ENCODE peak calls at places on chromosome 2, in nine cellular contexts. One of them, this sample, is unnamed. For H3K36me3, the result is how much of the 10 kb centered on the place peaks cover.

GRCh38 chr2:139142252-139142651 is 362.1 kb upstream of the NXPH2 start:
- DNase-seq in right atrium auricular region: no peak
- DNase-seq in K562: peak
- DNase-seq in IMR-90: peak
- DNase-seq in cardiac muscle cell: peak
- DNase-seq in ovary: no peak
- DNase-seq in breast epithelium: no peak
- DNase-seq in GM23338: peak
- DNase-seq in tibial artery: no peak
- DNase-seq in this sample: no peak

GRCh38 chr2:222582931-222583330 is 73.0 kb downstream of the FARSB start:
- DNase-seq in right atrium auricular region: no peak
- DNase-seq in K562: no peak
- DNase-seq in IMR-90: no peak
- DNase-seq in cardiac muscle cell: no peak
- DNase-seq in ovary: no peak
- DNase-seq in breast epithelium: no peak
- DNase-seq in GM23338: peak
- DNase-seq in tibial artery: no peak
- DNase-seq in this sample: no peak

GRCh38 chr2:198219292-198219691 is 414.9 kb downstream of the PLCL1 start:
- DNase-seq in right atrium auricular region: no peak
- DNase-seq in K562: no peak
- DNase-seq in IMR-90: no peak
- DNase-seq in cardiac muscle cell: no peak
- DNase-seq in ovary: no peak
- DNase-seq in breast epithelium: no peak
- DNase-seq in GM23338: no peak
- DNase-seq in tibial artery: no peak
- DNase-seq in this sample: no peak

GRCh38 chr2:219645631-219646527 is 18.4 kb downstream of the SLC4A3 start:
- DNase-seq in right atrium auricular region: no peak
- DNase-seq in K562: no peak
- DNase-seq in IMR-90: peak
- DNase-seq in cardiac muscle cell: no peak
- DNase-seq in ovary: peak
- DNase-seq in breast epithelium: no peak
- DNase-seq in GM23338: peak
- DNase-seq in tibial artery: no peak
- DNase-seq in this sample: no peak

GRCh38 chr2:152221870-152222269 is 46.3 kb upstream of the STAM2 start:
- DNase-seq in right atrium auricular region: no peak
- DNase-seq in K562: no peak
- DNase-seq in IMR-90: peak
- DNase-seq in cardiac muscle cell: no peak
- DNase-seq in ovary: no peak
- DNase-seq in breast epithelium: no peak
- DNase-seq in GM23338: no peak
- DNase-seq in tibial artery: no peak
- DNase-seq in this sample: no peak

GRCh38 chr2:127645395-127646291 is at the start of gene GPR17:
- DNase-seq in right atrium auricular region: no peak
- DNase-seq in K562: no peak
- DNase-seq in IMR-90: no peak
- DNase-seq in cardiac muscle cell: no peak
- DNase-seq in ovary: no peak
- DNase-seq in breast epithelium: no peak
- DNase-seq in GM23338: no peak
- DNase-seq in tibial artery: no peak
- DNase-seq in this sample: peak

GRCh38 chr2:10226032-10226724 is 76.5 kb upstream of the HPCAL1 start:
- DNase-seq in right atrium auricular region: no peak
- DNase-seq in K562: no peak
- DNase-seq in IMR-90: no peak
- DNase-seq in cardiac muscle cell: no peak
- DNase-seq in ovary: peak
- DNase-seq in breast epithelium: no peak
- DNase-seq in GM23338: no peak
- DNase-seq in tibial artery: peak
- DNase-seq in this sample: no peak

GRCh38 chr2:69709290-69709689 is 32.6 kb upstream of the ANXA4 start:
- DNase-seq in right atrium auricular region: no peak
- DNase-seq in K562: no peak
- DNase-seq in IMR-90: no peak
- DNase-seq in cardiac muscle cell: no peak
- DNase-seq in ovary: no peak
- DNase-seq in breast epithelium: peak
- DNase-seq in GM23338: no peak
- DNase-seq in tibial artery: no peak
- DNase-seq in this sample: no peak

GRCh38 chr2:27860111-27860510 is 30.1 kb downstream of the RBKS start:
- DNase-seq in right atrium auricular region: no peak
- DNase-seq in K562: no peak
- DNase-seq in IMR-90: peak
- DNase-seq in cardiac muscle cell: no peak
- DNase-seq in ovary: no peak
- DNase-seq in breast epithelium: no peak
- DNase-seq in GM23338: no peak
- DNase-seq in tibial artery: no peak
- DNase-seq in this sample: no peak

GRCh38 chr2:108534577-108535379 is 508 bp downstream of the LIMS1 start:
- DNase-seq in right atrium auricular region: no peak
- DNase-seq in K562: no peak
- DNase-seq in IMR-90: no peak
- DNase-seq in cardiac muscle cell: peak
- DNase-seq in ovary: no peak
- DNase-seq in breast epithelium: peak
- DNase-seq in GM23338: peak
- DNase-seq in tibial artery: peak
- DNase-seq in this sample: no peak

GRCh38 chr2:108531674-108532055 is 2.6 kb upstream of the LIMS1 start:
- DNase-seq in right atrium auricular region: no peak
- DNase-seq in K562: peak
- DNase-seq in IMR-90: no peak
- DNase-seq in cardiac muscle cell: no peak
- DNase-seq in ovary: no peak
- DNase-seq in breast epithelium: no peak
- DNase-seq in GM23338: no peak
- DNase-seq in tibial artery: no peak
- DNase-seq in this sample: no peak

GRCh38 chr2:108536133-108536780 is 2.0 kb downstream of the LIMS1 start:
- DNase-seq in right atrium auricular region: no peak
- DNase-seq in K562: peak
- DNase-seq in IMR-90: peak
- DNase-seq in cardiac muscle cell: no peak
- DNase-seq in ovary: no peak
- DNase-seq in breast epithelium: no peak
- DNase-seq in GM23338: no peak
- DNase-seq in tibial artery: no peak
- DNase-seq in this sample: no peak

GRCh38 chr2:108535380-108535677 is 1.1 kb downstream of the LIMS1 start:
- DNase-seq in right atrium auricular region: no peak
- DNase-seq in K562: no peak
- DNase-seq in IMR-90: no peak
- DNase-seq in cardiac muscle cell: no peak
- DNase-seq in ovary: no peak
- DNase-seq in breast epithelium: no peak
- DNase-seq in GM23338: peak
- DNase-seq in tibial artery: no peak
- DNase-seq in this sample: no peak

GRCh38 chr2:108533832-108534576 is at the start of gene LIMS1:
- DNase-seq in right atrium auricular region: peak
- DNase-seq in K562: peak
- DNase-seq in IMR-90: peak
- DNase-seq in cardiac muscle cell: peak
- DNase-seq in ovary: peak
- DNase-seq in breast epithelium: peak
- DNase-seq in GM23338: peak
- DNase-seq in tibial artery: peak
- DNase-seq in this sample: peak
- TF ChIP-seq CTCF in right atrium auricular region: peak
- TF ChIP-seq CTCF in K562: no peak
- TF ChIP-seq CTCF in IMR-90: no peak
- TF ChIP-seq CTCF in cardiac muscle cell: no peak
- TF ChIP-seq CTCF in ovary: no peak
- TF ChIP-seq CTCF in breast epithelium: no peak
- TF ChIP-seq CTCF in GM23338: no peak
- TF ChIP-seq CTCF in tibial artery: no peak
- TF ChIP-seq CTCF in this sample: no peak

DNA sequence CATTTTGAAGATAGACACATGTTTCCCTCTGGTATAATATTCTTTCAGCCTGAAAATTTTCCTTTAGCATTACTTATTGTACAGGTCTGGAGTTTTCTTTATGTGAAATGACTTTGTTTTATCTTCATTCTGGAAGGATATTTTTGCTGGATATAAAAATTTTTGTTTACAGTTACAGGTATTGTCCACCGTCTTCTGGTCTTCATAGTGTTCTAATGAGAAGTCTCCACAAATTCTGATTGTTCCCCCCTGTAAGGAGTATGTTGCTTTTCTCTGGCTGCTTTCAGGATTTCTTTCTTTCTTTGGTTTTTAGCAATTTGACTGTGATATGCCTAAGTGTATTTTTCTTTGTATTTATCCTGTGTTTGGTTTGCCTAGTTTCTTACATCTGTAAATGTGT is 15.0 kb downstream of the UBXN4 start:
- DNase-seq in right atrium auricular region: no peak
- DNase-seq in K562: no peak
- DNase-seq in IMR-90: no peak
- DNase-seq in cardiac muscle cell: no peak
- DNase-seq in ovary: no peak
- DNase-seq in breast epithelium: no peak
- DNase-seq in GM23338: no peak
- DNase-seq in tibial artery: no peak
- DNase-seq in this sample: no peak
- H3K36me3 ChIP-seq in right atrium auricular region: half or more
- H3K36me3 ChIP-seq in K562: half or more
- H3K36me3 ChIP-seq in IMR-90: under half
- H3K36me3 ChIP-seq in cardiac muscle cell: half or more
- H3K36me3 ChIP-seq in ovary: under half
- H3K36me3 ChIP-seq in breast epithelium: under half
- H3K36me3 ChIP-seq in GM23338: half or more
- H3K36me3 ChIP-seq in tibial artery: half or more
- H3K36me3 ChIP-seq in this sample: under half

DNA sequence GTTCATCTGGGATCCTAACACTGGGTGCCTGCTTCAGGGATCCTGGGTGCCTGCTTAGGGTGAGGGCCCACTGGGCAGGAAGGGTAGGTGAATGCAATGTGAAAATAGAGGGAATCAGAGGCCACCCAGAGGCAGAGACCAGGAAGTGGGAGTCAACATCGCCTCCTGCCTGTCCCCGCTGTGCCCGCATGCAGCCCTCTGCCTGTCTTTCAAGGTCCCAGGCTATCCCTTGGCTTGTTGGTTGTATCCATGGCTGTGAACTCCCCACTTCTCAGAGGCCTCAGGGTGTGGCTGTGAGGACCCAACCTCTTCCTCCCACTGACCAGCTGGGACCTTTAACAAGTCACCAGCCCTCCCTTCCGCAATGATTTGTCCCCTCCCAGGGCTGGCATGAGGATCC is 26.5 kb downstream of the PSD4 start:
- DNase-seq in right atrium auricular region: no peak
- DNase-seq in K562: no peak
- DNase-seq in IMR-90: no peak
- DNase-seq in cardiac muscle cell: no peak
- DNase-seq in ovary: no peak
- DNase-seq in breast epithelium: no peak
- DNase-seq in GM23338: peak
- DNase-seq in tibial artery: peak
- DNase-seq in this sample: no peak
- H3K27ac ChIP-seq in right atrium auricular region: no peak
- H3K27ac ChIP-seq in K562: no peak
- H3K27ac ChIP-seq in IMR-90: no peak
- H3K27ac ChIP-seq in cardiac muscle cell: no peak
- H3K27ac ChIP-seq in ovary: no peak
- H3K27ac ChIP-seq in breast epithelium: no peak
- H3K27ac ChIP-seq in GM23338: no peak
- H3K27ac ChIP-seq in tibial artery: no peak
- H3K27ac ChIP-seq in this sample: no peak

GRCh38 chr2:98148968-98149697 is 62.2 kb downstream of the VWA3B start:
- DNase-seq in right atrium auricular region: no peak
- DNase-seq in K562: peak
- DNase-seq in IMR-90: peak
- DNase-seq in cardiac muscle cell: peak
- DNase-seq in ovary: peak
- DNase-seq in breast epithelium: peak
- DNase-seq in GM23338: peak
- DNase-seq in tibial artery: no peak
- DNase-seq in this sample: no peak
- TF ChIP-seq CTCF in right atrium auricular region: no peak
- TF ChIP-seq CTCF in K562: no peak
- TF ChIP-seq CTCF in IMR-90: no peak
- TF ChIP-seq CTCF in cardiac muscle cell: no peak
- TF ChIP-seq CTCF in ovary: no peak
- TF ChIP-seq CTCF in breast epithelium: no peak
- TF ChIP-seq CTCF in GM23338: no peak
- TF ChIP-seq CTCF in tibial artery: no peak
- TF ChIP-seq CTCF in this sample: no peak